ENCODE peak calls at places on chromosome 1, in five cellular contexts. R is CD8-positive, alpha-beta memory T cell; T is activated naive CD4-positive, alpha-beta T cell; L is hippocampal formation; W is GM03348. U is an unnamed sample.

GRCh38 chr1:76622774-76623173 is 244.5 kb upstream of the ST6GALNAC5 start:
- DNase-seq in W (no peak), L (no peak), R (no peak), T (no peak), U (no peak)

GRCh38 chr1:211511030-211511429 is 19.1 kb upstream of the RD3 start:
- DNase-seq in R (no peak), L (no peak), T (no peak), W (no peak), U (no peak)

GRCh38 chr1:115364044-115364775 is 26.2 kb upstream of the NGF start:
- DNase-seq in T (no peak), R (no peak), W (peak; percentile 73), L (no peak), U (no peak)

GRCh38 chr1:4932666-4933065 is 278.3 kb downstream of the AJAP1 start:
- DNase-seq in T (no peak), L (no peak), W (no peak), R (no peak), U (no peak)

GRCh38 chr1:244843148-244843978 is 7.9 kb downstream of the COX20 start:
- DNase-seq in T (no peak), W (no peak), R (no peak), L (no peak), U (no peak)

GRCh38 chr1:177505905-177506590 is 335.3 kb downstream of the BRINP2 start:
- DNase-seq in T (no peak), L (no peak), R (no peak), W (no peak), U (no peak)

GRCh38 chr1:94092210-94092613 is 28.7 kb downstream of the ABCA4 start:
- DNase-seq in W (no peak), R (peak; percentile 68), L (no peak), T (no peak), U (no peak)

GRCh38 chr1:154534263-154534844 is 24.1 kb downstream of the UBE2Q1 start:
- DNase-seq in L (no peak), T (no peak), R (no peak), W (peak; percentile 33), U (peak; percentile 39)

GRCh38 chr1:84998642-84999280 is 1.8 kb upstream of the MCOLN2 start:
- DNase-seq in R (peak; percentile 55), W (no peak), L (no peak), T (no peak), U (no peak)

GRCh38 chr1:185479781-185480180 is 162.7 kb upstream of the IVNS1ABP start:
- DNase-seq in R (no peak), L (no peak), W (no peak), T (no peak), U (no peak)

GRCh38 chr1:172117800-172118199 is 276.5 kb downstream of the DNM3 start:
- DNase-seq in L (no peak), W (no peak), T (no peak), R (peak; percentile 28), U (no peak)

GRCh38 chr1:65260851-65261473 is 48.4 kb upstream of the DNAJC6 start:
- DNase-seq in T (no peak), L (peak; percentile 79), R (no peak), W (peak; percentile 59), U (no peak)

GRCh38 chr1:230058619-230059018 is 8.4 kb upstream of the GALNT2 start:
- DNase-seq in L (no peak), T (no peak), W (no peak), R (no peak), U (no peak)

GRCh38 chr1:94335447-94335846 is 82.7 kb upstream of the ABCD3 start:
- DNase-seq in L (no peak), W (no peak), R (no peak), T (no peak), U (no peak)

GRCh38 chr1:43188106-43188505 is 16.0 kb downstream of the CFAP57 start:
- DNase-seq in W (no peak), L (no peak), R (no peak), T (no peak), U (no peak)

GRCh38 chr1:20483098-20483832 is 2.7 kb downstream of the CAMK2N1 start:
- DNase-seq in T (no peak), R (no peak), L (no peak), W (no peak), U (no peak)

GRCh38 chr1:18549896-18550295 is 69.2 kb downstream of the KLHDC7A start:
- DNase-seq in L (no peak), W (no peak), T (no peak), R (no peak), U (no peak)

GRCh38 chr1:113118266-113118665 is 45.3 kb downstream of the LRIG2 start:
- DNase-seq in T (no peak), R (no peak), L (no peak), W (no peak), U (no peak)

GRCh38 chr1:192984058-192984457 is 75.1 kb downstream of the UCHL5 start:
- DNase-seq in L (no peak), W (no peak), T (no peak), R (no peak), U (no peak)

GRCh38 chr1:227900571-227901051 is 47.1 kb downstream of the WNT9A start:
- DNase-seq in T (no peak), W (no peak), R (no peak), L (no peak), U (no peak)